ENCODE peak calls at places on chromosomes 13 and 19, in four cellular contexts. E is activated gamma-delta T cell treated with anti-CD3 and anti-CD28 coated beads, Interleukin-2, amount 50 U/mL, for 16 hours; U is AG10803; J is NCI-H2081. G is an unnamed sample.

GRCh38 chr13:102328909-102329308 is 72.9 kb downstream of the FGF14 start:
- DNase-seq in J (no peak), E (no peak), U (no peak), G (no peak)

GRCh38 chr19:34481861-34482379 is 362 bp downstream of the WTIP start:
- DNase-seq in E (no peak), U (no peak), J (no peak), G (no peak)

GRCh38 chr19:21483589-21484170 is 21.7 kb upstream of the ZNF429 start:
- DNase-seq in J (no peak), U (peak), E (peak), G (no peak)

GRCh38 chr13:45046445-45046844 is 57.1 kb downstream of the GPALPP1 start:
- DNase-seq in U (no peak), E (no peak), J (no peak), G (no peak)

GRCh38 chr13:77184455-77184854 is 142.4 kb downstream of the MYCBP2 start:
- DNase-seq in U (no peak), E (no peak), J (no peak), G (no peak)

GRCh38 chr19:39918183-39918651 is 16.2 kb downstream of the FCGBP start:
- DNase-seq in U (no peak), J (no peak), E (no peak), G (no peak)

GRCh38 chr13:44719857-44720671 is 143.9 kb upstream of the TSC22D1 start:
- DNase-seq in J (no peak), E (no peak), U (peak), G (no peak)

GRCh38 chr13:37490176-37490575 is 108.4 kb downstream of the POSTN start:
- DNase-seq in U (peak), J (no peak), E (no peak), G (no peak)

GRCh38 chr19:18399008-18399407 is 1.6 kb upstream of the LRRC25 start:
- DNase-seq in E (no peak), J (no peak), U (peak), G (no peak)

GRCh38 chr19:53463263-53463662 is 4.3 kb upstream of the ZNF813 start:
- DNase-seq in U (peak), E (no peak), J (no peak), G (no peak)

GRCh38 chr13:106490887-106491321 is 44.6 kb downstream of the EFNB2 start:
- DNase-seq in U (no peak), E (no peak), J (no peak), G (no peak)

GRCh38 chr13:72151241-72151640 is 284.2 kb upstream of the DACH1 start:
- DNase-seq in E (no peak), U (peak), J (no peak), G (no peak)

GRCh38 chr19:30387311-30388115 is 15.3 kb downstream of the ZNF536 start:
- DNase-seq in E (no peak), J (no peak), U (no peak), G (no peak)

GRCh38 chr13:33745370-33746324 is 72.3 kb upstream of the RFC3 start:
- DNase-seq in E (no peak), U (no peak), J (peak), G (no peak)

GRCh38 chr19:14476663-14477401 is 1.7 kb upstream of the PTGER1 start:
- DNase-seq in E (no peak), U (peak), J (no peak), G (peak)

G was measured in natural killer cell treated with Interleukin-12 subunit alpha and Interleukin-12 subunit beta and Interleukin-15 and Interleukin-18, amount 100 ng/mL, for 72 hours.